ENCODE peak calls at places on chromosomes 7 and 10, in nine cellular contexts. I is ELF-1, Z is Right ventricle myocardium superior, A is cardiac muscle cell, W is dermis microvascular lymphatic vessel endothelial cell, H is AG09319, G is SK-MEL-5, S is caudate nucleus, B is nephron progenitor cell. F is an unnamed sample.

GRCh38 chr7:151756076-151756731 is 120.7 kb downstream of the PRKAG2 start:
- DNase-seq in H (no peak), W (peak; percentile 40), S (no peak), G (no peak), Z (no peak), I (no peak), B (no peak), A (peak; percentile 46), F (no peak)

GRCh38 chr10:48444861-48445841 is 138.7 kb downstream of the MAPK8 start:
- DNase-seq in Z (no peak), I (peak; percentile 35), S (no peak), B (no peak), G (peak; percentile 21), W (no peak), H (no peak), A (no peak), F (peak; percentile 89)

GRCh38 chr7:46972205-46972604 is 609.7 kb downstream of the TNS3 start:
- DNase-seq in A (peak; percentile 80), S (no peak), Z (no peak), I (no peak), W (peak; percentile 25), B (no peak), G (no peak), H (no peak), F (no peak)

GRCh38 chr10:128030498-128031072 is 95.6 kb downstream of the MKI67 start:
- DNase-seq in B (no peak), G (no peak), Z (no peak), A (no peak), I (no peak), W (no peak), H (no peak), S (no peak), F (no peak)

GRCh38 chr7:40199076-40199802 is 64.4 kb downstream of the SUGCT start:
- DNase-seq in I (no peak), W (peak; percentile 47), B (no peak), G (peak; percentile 79), Z (no peak), S (no peak), H (peak; percentile 97), A (peak; percentile 85), F (no peak)

GRCh38 chr7:33196194-33196593 is 66.8 kb downstream of the BBS9 start:
- DNase-seq in W (no peak), A (peak; percentile 68), G (no peak), B (no peak), I (no peak), H (no peak), Z (no peak), S (no peak), F (no peak)

GRCh38 chr7:77235280-77235679 is 35.7 kb upstream of the FGL2 start:
- DNase-seq in I (no peak), H (no peak), A (peak; percentile 78), S (no peak), W (no peak), B (no peak), G (no peak), Z (no peak), F (no peak)

GRCh38 chr7:76216683-76217082 is 15.0 kb downstream of the SRRM3 start:
- DNase-seq in W (no peak), B (no peak), G (no peak), I (peak; percentile 87), H (no peak), Z (no peak), S (no peak), A (no peak), F (peak; percentile 26)